ENCODE peak calls at places on chromosomes 16 and 17, in five cellular contexts. L is fibroblast of villous mesenchyme, R is left lung, Y is colonic mucosa, Z is GM23338. D is an unnamed sample.

GRCh38 chr16:2366660-2367309 is 26.3 kb upstream of the ABCA3 start:
- DNase-seq in L (no peak), R (no peak), Y (no peak), Z (no peak), D (no peak)

GRCh38 chr17:34241062-34241461 is 14.0 kb upstream of the CCL2 start:
- DNase-seq in L (no peak), R (no peak), Y (peak), Z (no peak), D (peak)

GRCh38 chr16:10150906-10151305 is 31.3 kb downstream of the GRIN2A start:
- DNase-seq in L (no peak), R (no peak), Y (no peak), Z (peak), D (no peak)

GRCh38 chr16:69325784-69326171 is 4.6 kb downstream of the PDF start:
- DNase-seq in L (no peak), R (no peak), Y (no peak), Z (no peak), D (no peak)

GRCh38 chr17:31310260-31310659 is 3.6 kb downstream of the EVI2B start:
- DNase-seq in L (no peak), R (no peak), Y (no peak), Z (no peak), D (no peak)

GRCh38 chr17:30950669-30951399 is 20.0 kb upstream of the RNF135 start:
- DNase-seq in L (peak), R (peak), Y (peak), Z (no peak), D (peak)

GRCh38 chr17:66578781-66579489 is 256.0 kb upstream of the CACNG5 start:
- DNase-seq in L (peak), R (no peak), Y (no peak), Z (no peak), D (peak)

GRCh38 chr16:23148513-23149266 is 562 bp downstream of the USP31 start:
- DNase-seq in L (peak), R (peak), Y (peak), Z (peak), D (peak)

GRCh38 chr17:28092109-28092508 is 49.6 kb downstream of the NLK start:
- DNase-seq in L (no peak), R (no peak), Y (no peak), Z (no peak), D (no peak)

GRCh38 chr17:6456914-6457687 is 12.8 kb downstream of the PIMREG start:
- DNase-seq in L (peak), R (no peak), Y (peak), Z (no peak), D (peak)

GRCh38 chr16:19114359-19115147 is 789 bp downstream of the ITPRIPL2 start:
- DNase-seq in L (peak), R (peak), Y (peak), Z (peak), D (peak)

GRCh38 chr17:81060416-81060815 is 25.5 kb downstream of the BAIAP2 start:
- DNase-seq in L (no peak), R (no peak), Y (peak), Z (no peak), D (no peak)

GRCh38 chr16:1125471-1125870 is 27.4 kb upstream of the CACNA1H start:
- DNase-seq in L (peak), R (no peak), Y (no peak), Z (no peak), D (peak)

GRCh38 chr17:8192070-8192815 is 2.3 kb upstream of the BORCS6 start:
- DNase-seq in L (peak), R (no peak), Y (peak), Z (peak), D (peak)

GRCh38 chr17:34997355-34997862 is 17.1 kb downstream of the LIG3 start:
- DNase-seq in L (peak), R (no peak), Y (peak), Z (no peak), D (peak)

GRCh38 chr17:50540485-50541401 is 6.2 kb upstream of the SPATA20 start:
- DNase-seq in L (no peak), R (peak), Y (peak), Z (no peak), D (no peak)

GRCh38 chr17:27496501-27496943 is 40.3 kb downstream of the KSR1 start:
- DNase-seq in L (no peak), R (no peak), Y (no peak), Z (peak), D (no peak)

GRCh38 chr16:4536391-4537106 is 2.0 kb downstream of the CDIP1 start:
- DNase-seq in L (no peak), R (no peak), Y (no peak), Z (no peak), D (no peak)

GRCh38 chr16:4537376-4538066 is 1.1 kb downstream of the CDIP1 start:
- DNase-seq in L (peak), R (peak), Y (peak), Z (peak), D (no peak)

GRCh38 chr16:4539716-4540284 is 1.2 kb upstream of the CDIP1 start:
- DNase-seq in L (no peak), R (no peak), Y (no peak), Z (no peak), D (no peak)

GRCh38 chr16:4538386-4539235 is at the start of gene CDIP1:
- DNase-seq in L (peak), R (peak), Y (peak), Z (peak), D (peak)

GRCh38 chr16:4538067-4538385 is 547 bp downstream of the CDIP1 start:
- DNase-seq in L (no peak), R (no peak), Y (no peak), Z (no peak), D (no peak)
- H3K4me3 ChIP-seq in L (peak), R (peak), Y (peak), Z (peak), D (peak)

GRCh38 chr16:80931985-80932720 is 74.5 kb downstream of the CMC2 start:
- DNase-seq in L (peak), R (peak), Y (peak), Z (peak), D (peak)
- TF ChIP-seq CTCF in L (no peak), R (no peak), Y (no peak), Z (no peak), D (peak)

GRCh38 chr16:11232302-11232851 is 23.6 kb downstream of the SOCS1 start:
- DNase-seq in L (no peak), R (no peak), Y (no peak), Z (no peak), D (no peak)
- H3K4me3 ChIP-seq in L (no peak), R (no peak), Y (no peak), Z (no peak), D (no peak)

GRCh38 chr17:9824094-9824493 is 1.6 kb upstream of the GLP2R start:
- DNase-seq in L (no peak), R (no peak), Y (no peak), Z (peak), D (no peak)
- TF ChIP-seq CTCF in L (peak), R (no peak), Y (no peak), Z (peak), D (peak)

GRCh38 chr17:78381601-78382168 is 3.2 kb downstream of the PGS1 start:
- DNase-seq in L (peak), R (peak), Y (no peak), Z (peak), D (no peak)
- H3K4me3 ChIP-seq in L (peak), R (peak), Y (no peak), Z (peak), D (no peak)

GRCh38 chr16:67192781-67193260 is 866 bp downstream of the E2F4 start:
- DNase-seq in L (no peak), R (no peak), Y (no peak), Z (no peak), D (no peak)

GRCh38 chr16:67191410-67191994 is 453 bp upstream of the E2F4 start:
- DNase-seq in L (no peak), R (no peak), Y (no peak), Z (no peak), D (no peak)

GRCh38 chr16:67190448-67191399 is 788 bp upstream of the EXOC3L1 start:
- DNase-seq in L (peak), R (no peak), Y (no peak), Z (no peak), D (no peak)

GRCh38 chr16:67190041-67190440 is at the start of gene EXOC3L1:
- DNase-seq in L (no peak), R (no peak), Y (no peak), Z (peak), D (no peak)

DNA sequence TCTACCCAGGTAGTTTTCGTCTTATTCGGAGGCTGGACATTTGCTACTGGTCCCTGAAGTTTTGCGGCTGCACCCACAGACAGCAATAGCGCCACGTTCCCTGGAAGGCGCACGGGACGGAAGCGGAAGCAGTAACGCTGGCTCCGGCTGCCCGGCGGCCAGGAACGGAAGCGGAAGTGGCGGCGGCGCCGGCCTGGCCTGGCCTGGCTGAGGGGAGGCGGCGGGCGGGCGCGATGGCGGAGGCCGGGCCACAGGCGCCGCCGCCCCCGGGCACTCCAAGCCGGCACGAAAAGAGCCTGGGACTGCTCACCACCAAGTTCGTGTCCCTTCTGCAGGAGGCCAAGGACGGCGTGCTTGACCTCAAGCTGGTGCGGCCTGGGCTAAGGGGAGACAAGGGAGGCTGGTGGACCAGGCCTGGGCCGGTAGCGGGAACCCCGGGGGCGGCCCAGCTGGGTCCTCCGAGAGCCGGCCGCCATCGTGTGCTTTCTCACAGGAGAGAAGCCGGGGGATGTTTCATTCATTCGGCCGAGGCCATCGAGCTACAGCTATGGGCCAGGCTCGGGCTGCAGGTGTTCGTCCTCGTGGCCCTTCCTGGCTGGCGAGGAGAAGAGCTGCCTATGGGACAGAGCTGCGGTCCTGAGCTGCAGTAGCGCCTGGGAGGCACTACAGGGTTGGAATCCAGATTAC is at the start of gene E2F4:
- DNase-seq in L (peak), R (peak), Y (peak), Z (peak), D (peak)
- TF ChIP-seq CTCF in L (no peak), R (no peak), Y (no peak), Z (no peak), D (no peak)

DNA sequence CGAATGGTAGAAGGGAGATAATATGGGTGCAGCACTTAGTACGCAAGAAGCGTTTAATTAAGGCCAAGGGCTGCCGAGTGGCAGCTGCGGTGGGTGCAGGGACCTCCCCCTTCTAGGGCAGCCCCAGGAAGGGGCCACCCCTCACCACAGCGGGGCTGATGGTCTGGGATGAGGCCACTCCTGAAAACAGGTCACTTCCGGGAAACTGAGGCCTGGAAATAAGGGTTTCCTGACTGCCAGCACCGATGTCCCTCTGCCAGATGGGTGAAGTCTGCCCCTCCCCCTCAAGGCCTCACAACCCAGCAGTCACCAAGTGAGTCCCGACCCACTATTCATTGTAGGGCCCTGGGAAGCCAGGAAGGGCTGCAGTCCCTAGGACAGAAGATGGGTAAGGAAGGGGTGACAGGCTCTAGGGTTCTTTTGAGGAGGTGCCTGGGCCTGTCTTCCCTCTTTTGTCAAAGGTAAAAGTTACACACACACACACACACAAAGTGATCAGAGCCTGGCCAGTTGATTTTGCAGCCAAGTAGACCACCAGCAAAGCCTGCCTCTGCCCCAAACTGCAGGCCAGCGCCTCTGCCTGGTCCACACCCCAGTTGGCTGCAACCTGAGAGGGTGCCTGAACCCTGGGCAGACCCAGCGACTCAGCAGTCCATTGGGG is 12.5 kb downstream of the SREBF1 start:
- DNase-seq in L (no peak), R (no peak), Y (peak), Z (no peak), D (no peak)
- H3K4me3 ChIP-seq in L (peak), R (peak), Y (peak), Z (peak), D (peak)